ENCODE peak calls at places on chromosomes 4 and X, in ten cellular contexts. Y is AG10803, E is suprapubic skin, F is endothelial cell, G is HEK293T, Q is psoas muscle, D is RPMI8226, L is AG08396, A is left lung, W is iris pigment epithelial cell. R is an unnamed sample.

GRCh38 chrX:50594788-50595187 is 124.2 kb upstream of the DGKK start:
- DNase-seq in Y (no peak), Q (no peak), G (no peak), L (no peak), W (no peak), F (peak), D (no peak), A (no peak), E (no peak), R (no peak)

GRCh38 chr4:91037951-91038350 is 910.8 kb downstream of the CCSER1 start:
- DNase-seq in Y (no peak), D (no peak), G (no peak), F (no peak), A (no peak), L (no peak), W (no peak), Q (no peak), E (no peak), R (no peak)

GRCh38 chrX:143635915-143636314 is at the start of gene SLITRK4:
- DNase-seq in A (no peak), W (no peak), G (no peak), F (peak), Y (no peak), E (no peak), L (no peak), D (no peak), Q (no peak), R (peak)

GRCh38 chr4:11700751-11701226 is 272.1 kb upstream of the HS3ST1 start:
- DNase-seq in F (no peak), Q (no peak), G (no peak), W (peak), Y (no peak), D (no peak), E (no peak), A (no peak), L (no peak), R (peak)

GRCh38 chr4:177117256-177117655 is 192.4 kb upstream of the NEIL3 start:
- DNase-seq in D (no peak), A (no peak), L (no peak), E (no peak), Q (no peak), G (no peak), Y (no peak), W (no peak), F (no peak), R (no peak)

GRCh38 chr4:7928711-7929505 is 10.8 kb downstream of the AFAP1 start:
- DNase-seq in D (no peak), L (no peak), A (peak), Y (no peak), Q (no peak), E (peak), G (no peak), F (no peak), W (no peak), R (peak)

GRCh38 chr4:184114431-184114830 is 103.2 kb downstream of the ENPP6 start:
- DNase-seq in W (no peak), E (peak), L (no peak), A (no peak), Y (no peak), D (peak), Q (no peak), F (no peak), G (no peak), R (no peak)

GRCh38 chr4:1500231-1500965 is 94.2 kb upstream of the NKX1-1 start:
- DNase-seq in W (no peak), L (no peak), Y (no peak), E (peak), F (no peak), A (peak), D (no peak), G (no peak), Q (peak), R (no peak)

GRCh38 chr4:10872833-10873517 is 188.4 kb upstream of the CLNK start:
- DNase-seq in F (no peak), G (no peak), A (no peak), W (no peak), Y (no peak), D (no peak), Q (no peak), L (no peak), E (no peak), R (no peak)

R was measured in myocyte.